ENCODE peak calls at places on chromosomes 1 and 21, in nine cellular contexts. M is CD8-positive, alpha-beta T cell; U is mesothelial cell of epicardium; H is GM20000; E is body of pancreas; G is mammary epithelial cell; Z is uterus; P is MM.1S; C is pancreas. A is an unnamed sample.

GRCh38 chr1:39507230-39507928 is 15.9 kb downstream of the BMP8A start:
- DNase-seq in Z (no peak), E (no peak), H (no peak), M (no peak), P (no peak), U (no peak), G (no peak), C (no peak), A (no peak)

GRCh38 chr1:46515576-46515975 is 25.9 kb downstream of the DMBX1 start:
- DNase-seq in Z (no peak), G (no peak), P (no peak), U (no peak), H (no peak), E (no peak), C (peak), M (no peak), A (no peak)

GRCh38 chr1:184075040-184076029 is 23.8 kb downstream of the TSEN15 start:
- DNase-seq in U (no peak), G (peak), C (no peak), M (no peak), Z (peak), H (peak), E (peak), P (peak), A (peak)

GRCh38 chr1:153309441-153309840 is 3.3 kb downstream of the PGLYRP3 start:
- DNase-seq in Z (no peak), C (no peak), U (no peak), G (no peak), E (no peak), H (no peak), P (no peak), M (no peak), A (no peak)

GRCh38 chr1:19949016-19949415 is 25.6 kb upstream of the PLA2G2E start:
- DNase-seq in M (no peak), U (no peak), C (no peak), E (no peak), G (peak), H (no peak), Z (no peak), P (no peak), A (peak)

GRCh38 chr1:12339410-12339809 is 109.6 kb downstream of the VPS13D start:
- DNase-seq in Z (no peak), C (no peak), G (no peak), U (no peak), E (no peak), H (no peak), P (no peak), M (no peak), A (no peak)

GRCh38 chr21:40719615-40720014 is 127.3 kb downstream of the DSCAM start:
- DNase-seq in P (peak), G (no peak), M (no peak), C (no peak), Z (no peak), E (no peak), U (no peak), H (no peak), A (no peak)

GRCh38 chr1:247531937-247532336 is 4.3 kb downstream of the OR2C3 start:
- DNase-seq in H (no peak), G (no peak), M (no peak), U (no peak), Z (no peak), E (no peak), C (no peak), P (no peak), A (no peak)

GRCh38 chr1:166972827-166973226 is 2.5 kb downstream of the ILDR2 start:
- DNase-seq in H (no peak), M (no peak), Z (no peak), E (no peak), P (no peak), U (no peak), G (no peak), C (no peak), A (no peak)

GRCh38 chr1:35642472-35642955 is 1.2 kb upstream of the PSMB2 start:
- DNase-seq in M (no peak), G (no peak), H (no peak), E (no peak), P (no peak), Z (peak), U (no peak), C (no peak), A (no peak)

GRCh38 chr1:70706381-70707173 is 295.5 kb downstream of the CTH start:
- DNase-seq in C (peak), M (no peak), U (no peak), E (no peak), H (no peak), P (no peak), Z (peak), G (no peak), A (no peak)

GRCh38 chr1:151534662-151535278 is 5.3 kb upstream of the TUFT1 start:
- DNase-seq in U (no peak), P (peak), M (peak), E (peak), C (peak), G (peak), Z (peak), H (peak), A (peak)

GRCh38 chr1:237394263-237394662 is 352.3 kb downstream of the RYR2 start:
- DNase-seq in E (no peak), P (no peak), G (peak), H (no peak), Z (no peak), C (no peak), U (no peak), M (no peak), A (no peak)

GRCh38 chr21:39387461-39388037 is 38.7 kb upstream of the HMGN1 start:
- DNase-seq in P (peak), Z (peak), U (peak), M (peak), G (peak), E (peak), C (peak), H (peak), A (peak)

GRCh38 chr1:59101518-59101917 is 195.4 kb upstream of the FGGY start:
- DNase-seq in G (no peak), E (no peak), P (no peak), C (no peak), U (no peak), M (no peak), H (no peak), Z (no peak), A (no peak)

GRCh38 chr1:162732566-162733335 is 57.8 kb upstream of the HSD17B7 start:
- DNase-seq in H (no peak), M (no peak), U (no peak), C (peak), G (no peak), Z (peak), P (no peak), E (peak), A (no peak)

GRCh38 chr21:33067045-33067444 is 2.9 kb upstream of the OLIG1 start:
- DNase-seq in G (no peak), H (no peak), M (no peak), C (no peak), E (no peak), P (no peak), Z (no peak), U (no peak), A (no peak)

GRCh38 chr1:159261311-159261710 is 40.8 kb upstream of the FCER1A start:
- DNase-seq in Z (no peak), U (no peak), H (no peak), M (no peak), G (no peak), E (no peak), C (no peak), P (no peak), A (no peak)

GRCh38 chr1:41920658-41921057 is 1.9 kb upstream of the HIVEP3 start:
- DNase-seq in E (no peak), U (no peak), M (no peak), P (no peak), G (peak), H (no peak), C (no peak), Z (no peak), A (peak)

GRCh38 chr1:58909162-58909560 is 125.3 kb upstream of the JUN start:
- DNase-seq in G (peak), C (no peak), U (no peak), M (no peak), P (no peak), Z (no peak), H (no peak), E (no peak), A (peak)

GRCh38 chr1:117860906-117861610 is 68.4 kb downstream of the GDAP2 start:
- DNase-seq in G (no peak), H (no peak), C (no peak), E (no peak), M (no peak), Z (no peak), U (no peak), P (no peak), A (no peak)

GRCh38 chr1:54800899-54801759 is at the start of gene TTC22:
- DNase-seq in M (peak), U (no peak), E (peak), C (peak), G (peak), H (peak), Z (no peak), P (peak), A (peak)

GRCh38 chr1:2391034-2391384 is 345 bp downstream of the MORN1 start:
- DNase-seq in H (peak), M (peak), U (no peak), Z (no peak), E (no peak), P (peak), C (peak), G (peak), A (peak)

GRCh38 chr21:25515484-25516405 is 91.5 kb downstream of the MRPL39 start:
- DNase-seq in C (no peak), U (no peak), Z (no peak), E (no peak), H (no peak), P (no peak), G (no peak), M (no peak), A (no peak)

GRCh38 chr1:54585181-54586066 is 37.4 kb downstream of the ACOT11 start:
- DNase-seq in H (no peak), U (no peak), E (no peak), M (no peak), P (no peak), G (no peak), C (peak), Z (no peak), A (no peak)

GRCh38 chr1:58884706-58885661 is 101.1 kb upstream of the JUN start:
- DNase-seq in U (no peak), M (peak), P (no peak), G (no peak), E (peak), Z (no peak), H (no peak), C (peak), A (no peak)

GRCh38 chr1:180136311-180136967 is 18.2 kb upstream of the QSOX1 start:
- DNase-seq in P (no peak), M (no peak), H (no peak), E (no peak), C (no peak), U (no peak), Z (no peak), G (no peak), A (no peak)

GRCh38 chr1:238409191-238409846 is 518.6 kb upstream of the ZP4 start:
- DNase-seq in Z (no peak), G (peak), C (no peak), H (no peak), E (no peak), P (no peak), U (no peak), M (no peak), A (peak)

GRCh38 chr1:160217466-160218165 is 12.4 kb downstream of the PEA15 start:
- DNase-seq in P (no peak), M (no peak), C (no peak), E (peak), G (peak), U (no peak), Z (no peak), H (no peak), A (no peak)

GRCh38 chr1:186659946-186660472 is 20.2 kb downstream of the PTGS2 start:
- DNase-seq in G (no peak), E (no peak), Z (no peak), P (no peak), M (no peak), H (no peak), C (no peak), U (no peak), A (no peak)

GRCh38 chr1:109767596-109768334 is 4.0 kb upstream of the EPS8L3 start:
- DNase-seq in Z (peak), U (peak), C (peak), E (peak), H (no peak), P (no peak), M (no peak), G (no peak), A (no peak)

GRCh38 chr1:22576617-22577016 is 13.3 kb downstream of the EPHA8 start:
- DNase-seq in C (peak), H (no peak), M (no peak), Z (no peak), P (no peak), E (no peak), U (no peak), G (no peak), A (no peak)

GRCh38 chr1:220706480-220706879 is 16.3 kb downstream of the C1orf115 start:
- DNase-seq in H (no peak), P (no peak), E (no peak), C (no peak), Z (no peak), M (no peak), U (no peak), G (no peak), A (no peak)

GRCh38 chr1:228020686-228021525 is 14.1 kb downstream of the WNT3A start:
- DNase-seq in G (no peak), M (no peak), P (no peak), C (no peak), E (peak), U (no peak), Z (no peak), H (no peak), A (no peak)

GRCh38 chr1:2287649-2288048 is 59.5 kb downstream of the SKI start:
- DNase-seq in G (no peak), P (no peak), U (no peak), M (no peak), H (no peak), Z (no peak), C (no peak), E (no peak), A (no peak)

GRCh38 chr1:42259059-42259738 is 75.8 kb downstream of the FOXJ3 start:
- DNase-seq in P (no peak), G (peak), E (no peak), C (no peak), Z (no peak), M (no peak), H (peak), U (no peak), A (no peak)

GRCh38 chr1:229964281-229964680 is 102.8 kb upstream of the GALNT2 start:
- DNase-seq in U (no peak), P (no peak), Z (no peak), H (no peak), C (no peak), E (no peak), G (no peak), M (no peak), A (no peak)

GRCh38 chr1:182807907-182808306 is 18.3 kb downstream of the NPL start:
- DNase-seq in E (no peak), U (no peak), C (no peak), H (no peak), G (no peak), P (no peak), M (no peak), Z (no peak), A (no peak)

GRCh38 chr1:182803846-182804245 is 14.3 kb downstream of the NPL start:
- DNase-seq in U (no peak), C (no peak), Z (no peak), P (no peak), H (no peak), M (no peak), E (no peak), G (peak), A (peak)

GRCh38 chr1:182802006-182802798 is 12.6 kb downstream of the NPL start:
- DNase-seq in Z (no peak), G (peak), U (no peak), C (no peak), H (no peak), E (no peak), M (no peak), P (no peak), A (peak)

GRCh38 chr1:182809414-182809957 is 19.9 kb downstream of the NPL start:
- DNase-seq in Z (no peak), P (no peak), G (no peak), C (no peak), H (no peak), M (no peak), E (no peak), U (no peak), A (peak)

DNA sequence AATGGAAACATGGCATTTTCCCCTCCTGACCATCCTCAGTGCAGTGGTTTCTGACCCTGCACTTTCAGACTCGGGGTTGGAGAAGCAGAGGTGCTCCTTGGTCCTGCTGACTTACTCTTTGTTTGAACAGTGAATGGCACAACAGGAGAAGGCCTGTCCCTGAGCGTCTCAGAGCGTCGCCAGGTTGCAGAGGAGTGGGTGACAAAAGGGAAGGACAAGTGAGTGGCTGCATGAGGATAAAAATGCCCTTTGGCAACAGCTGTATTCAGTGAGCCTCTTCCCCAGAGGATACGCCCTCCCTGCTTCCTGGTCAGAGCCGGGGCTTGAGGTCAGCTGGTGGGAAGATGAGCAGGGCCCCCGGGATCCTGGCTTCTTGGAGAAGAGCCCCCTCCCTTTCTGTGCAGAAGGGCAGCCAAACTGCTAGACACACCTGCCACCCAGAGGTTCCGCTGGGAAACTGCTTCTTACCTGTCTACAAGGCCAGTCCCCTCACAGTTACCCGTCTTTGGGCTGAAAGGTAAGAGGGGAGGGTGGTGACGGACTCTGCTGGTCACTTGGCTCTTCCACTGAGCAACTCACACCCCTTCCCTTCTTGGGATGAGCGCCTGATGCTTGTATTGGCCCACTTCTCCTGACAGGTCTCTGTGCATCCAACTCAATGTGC is 16.6 kb downstream of the NPL start:
- DNase-seq in Z (no peak), H (no peak), P (no peak), C (no peak), U (no peak), E (no peak), M (no peak), G (no peak), A (no peak)
- TF ChIP-seq CTCF in Z (no peak), H (no peak), P (peak), C (no peak), U (no peak), E (no peak), M (no peak), G (peak), A (no peak)

GRCh38 chr1:200437088-200437487 is 27.3 kb upstream of the ZNF281 start:
- DNase-seq in M (no peak), E (no peak), P (no peak), H (no peak), C (no peak), U (no peak), G (no peak), Z (no peak), A (no peak)
- TF ChIP-seq CTCF in M (no peak), E (no peak), P (no peak), H (no peak), C (no peak), U (no peak), G (no peak), Z (no peak), A (no peak)

GRCh38 chr1:40849801-40850592 is 12.2 kb downstream of the CITED4 start:
- DNase-seq in G (peak), U (peak), H (peak), E (peak), Z (peak), C (no peak), M (peak), P (peak), A (peak)
- TF ChIP-seq CTCF in G (peak), U (peak), H (peak), E (peak), Z (peak), C (peak), M (peak), P (peak), A (peak)

DNA sequence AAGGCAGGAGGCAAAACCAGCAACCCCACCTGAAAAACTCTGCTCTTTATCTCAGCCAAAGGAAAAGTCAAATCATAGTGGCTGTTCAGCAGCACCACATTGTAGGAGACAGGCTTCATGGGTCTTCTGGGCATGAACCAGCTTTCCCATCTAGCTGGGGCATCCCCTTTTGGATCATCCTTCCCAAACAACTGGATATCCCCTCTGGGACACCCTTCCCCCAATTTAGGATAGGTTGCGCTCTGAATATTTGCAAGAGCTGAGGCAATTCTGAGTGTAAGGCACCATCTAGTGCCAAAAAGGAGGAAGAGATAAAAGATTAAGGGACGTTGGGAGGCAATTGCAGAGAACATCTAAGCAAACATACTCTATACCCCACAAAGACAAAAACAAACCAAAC is 295.8 kb downstream of the MATN1 start:
- DNase-seq in U (no peak), G (no peak), Z (no peak), C (no peak), P (no peak), M (no peak), E (no peak), H (no peak), A (no peak)
- TF ChIP-seq CTCF in U (no peak), G (peak), Z (no peak), C (no peak), P (no peak), M (no peak), E (no peak), H (no peak), A (no peak)

GRCh38 chr1:212583082-212583615 is 25.4 kb upstream of the ATF3 start:
- DNase-seq in P (no peak), C (no peak), U (no peak), G (no peak), Z (no peak), E (no peak), H (no peak), M (no peak), A (no peak)
- TF ChIP-seq CTCF in P (no peak), C (no peak), U (no peak), G (no peak), Z (no peak), E (no peak), H (no peak), M (no peak), A (no peak)

GRCh38 chr1:44820945-44821715 is 12.8 kb downstream of the BTBD19 start:
- DNase-seq in U (no peak), Z (no peak), G (no peak), M (no peak), P (no peak), C (peak), H (no peak), E (no peak), A (no peak)

GRCh38 chr1:44820328-44820944 is 12.1 kb downstream of the BTBD19 start:
- DNase-seq in C (peak), M (no peak), P (no peak), Z (no peak), H (no peak), G (no peak), U (no peak), E (no peak), A (no peak)

GRCh38 chr1:44819257-44819593 is 10.9 kb downstream of the BTBD19 start:
- DNase-seq in U (no peak), E (no peak), C (no peak), H (no peak), P (no peak), G (peak), Z (no peak), M (no peak), A (no peak)

GRCh38 chr1:44817771-44818495 is 9.6 kb downstream of the BTBD19 start:
- DNase-seq in E (no peak), M (no peak), Z (no peak), C (peak), P (no peak), U (no peak), H (no peak), G (no peak), A (no peak)

GRCh38 chr1:44819594-44820327 is 11.4 kb downstream of the BTBD19 start:
- DNase-seq in E (peak), M (peak), P (peak), C (peak), H (peak), G (peak), Z (peak), U (no peak), A (peak)
- TF ChIP-seq CTCF in E (no peak), M (no peak), P (no peak), C (no peak), H (no peak), G (no peak), Z (peak), U (no peak), A (no peak)

GRCh38 chr1:231334952-231335351 is 2.7 kb downstream of the EXOC8 start:
- DNase-seq in G (no peak), E (no peak), U (no peak), P (no peak), M (no peak), Z (no peak), H (no peak), C (no peak), A (no peak)

GRCh38 chr1:231338270-231339128 is at the start of gene SPRTN:
- DNase-seq in E (no peak), M (no peak), G (peak), H (peak), U (no peak), Z (no peak), C (no peak), P (no peak), A (peak)

GRCh38 chr1:231337043-231337471 is 595 bp downstream of the EXOC8 start:
- DNase-seq in M (no peak), P (peak), G (peak), C (no peak), Z (no peak), H (no peak), U (peak), E (no peak), A (no peak)

GRCh38 chr1:231335663-231336602 is 1.7 kb downstream of the EXOC8 start:
- DNase-seq in U (no peak), M (no peak), G (peak), C (no peak), H (no peak), P (no peak), E (no peak), Z (no peak), A (no peak)

GRCh38 chr1:231337472-231338269 is at the start of gene EXOC8:
- DNase-seq in G (peak), C (peak), Z (peak), M (peak), P (peak), U (peak), H (peak), E (peak), A (peak)
- TF ChIP-seq CTCF in G (no peak), C (no peak), Z (no peak), M (no peak), P (peak), U (no peak), H (no peak), E (no peak), A (peak)